ENCODE peak calls at places on chromosomes 2 and 18, in ten cellular contexts. E is adrenal gland; H is activated CD8-positive, alpha-beta memory T cell treated with anti-CD3 and anti-CD28 coated beads, Interleukin-2, amount 50 U/mL, for 48 hours; Z is tibial artery; L is NCI-H1694; Q is GM13976; O is T-helper 2 cell; D is stromal cell of bone marrow; K is NCI-H2081 treated with DMSO at 0.1 percent for 48 hours; Y is IMR-90. B is an unnamed sample.

GRCh38 chr2:68188831-68189230 is 31.1 kb downstream of the PNO1 start:
- DNase-seq in K (no peak), H (no peak), L (no peak), D (no peak), Z (no peak), E (no peak), Y (no peak), Q (no peak), O (no peak), B (no peak)

GRCh38 chr2:205086689-205087088 is 541.4 kb downstream of the PARD3B start:
- DNase-seq in E (no peak), D (no peak), H (no peak), Q (no peak), Z (no peak), Y (peak; percentile 38), O (no peak), K (no peak), L (no peak), B (no peak)

GRCh38 chr18:74836296-74837139 is 238.8 kb downstream of the ZNF407 start:
- DNase-seq in Z (no peak), D (no peak), L (no peak), O (no peak), H (no peak), Q (no peak), E (no peak), K (peak; percentile 37), Y (peak; percentile 72), B (no peak)

GRCh38 chr18:48545690-48546365 is 7.0 kb downstream of the CTIF start:
- DNase-seq in K (no peak), Z (peak; percentile 83), Q (no peak), H (no peak), L (peak; percentile 17), O (no peak), Y (peak; percentile 90), D (no peak), E (peak; percentile 90), B (no peak)

GRCh38 chr2:205673312-205673711 is 9.0 kb upstream of the NRP2 start:
- DNase-seq in E (no peak), O (no peak), H (no peak), K (no peak), Q (no peak), Z (no peak), L (no peak), D (no peak), Y (no peak), B (no peak)

GRCh38 chr2:237177052-237177451 is 91.4 kb downstream of the COPS8 start:
- DNase-seq in Q (no peak), D (no peak), L (no peak), E (no peak), O (no peak), Y (no peak), K (no peak), H (no peak), Z (no peak), B (no peak)

GRCh38 chr2:45005261-45006002 is 3.8 kb downstream of the SIX2 start:
- DNase-seq in O (no peak), K (no peak), Q (no peak), E (no peak), D (no peak), L (no peak), H (no peak), Z (no peak), Y (no peak), B (no peak)

GRCh38 chr2:167972746-167973145 is 274.6 kb downstream of the STK39 start:
- DNase-seq in K (no peak), Y (no peak), Q (no peak), H (no peak), L (no peak), Z (no peak), D (no peak), O (no peak), E (no peak), B (no peak)

GRCh38 chr2:127095784-127096183 is 11.2 kb downstream of the BIN1 start:
- DNase-seq in H (no peak), O (peak; percentile 1), D (no peak), E (no peak), L (no peak), Y (no peak), K (no peak), Q (no peak), Z (no peak), B (no peak)

GRCh38 chr2:113962692-113963480 is 73.0 kb downstream of the ACTR3 start:
- DNase-seq in K (no peak), L (no peak), Q (no peak), Z (no peak), H (no peak), O (no peak), E (no peak), D (peak; percentile 43), Y (peak; percentile 87), B (no peak)

GRCh38 chr2:173290518-173290917 is 64.2 kb upstream of the CDCA7 start:
- DNase-seq in Z (no peak), L (no peak), Y (no peak), E (no peak), D (no peak), O (no peak), Q (no peak), H (no peak), K (no peak), B (no peak)

GRCh38 chr2:122519806-122520205 is 764.4 kb downstream of the TSN start:
- DNase-seq in L (no peak), Z (no peak), Y (no peak), O (no peak), D (no peak), H (no peak), K (no peak), Q (no peak), E (no peak), B (no peak)

GRCh38 chr2:38483773-38484501 is 106.9 kb upstream of the ATL2 start:
- DNase-seq in D (no peak), H (no peak), K (no peak), Z (no peak), O (no peak), Y (no peak), E (peak; percentile 61), Q (no peak), L (no peak), B (no peak)

GRCh38 chr2:240703417-240704341 is 12.0 kb downstream of the AQP12A start:
- DNase-seq in D (no peak), O (no peak), L (no peak), H (no peak), Q (no peak), K (no peak), Y (no peak), E (no peak), Z (no peak), B (no peak)

B was measured in CD8-positive, alpha-beta T cell.